ENCODE peak calls at places on chromosomes 2 and 18, in ten cellular contexts. L is ascending aorta; O is fibroblast of lung; Q is mesenchymal stem cell; G is lung; H is IMR-90; F is PC-3; W is CD8-positive, alpha-beta T cell; N is neuronal stem cell; Z is tibial artery. P is an unnamed sample. For H3K27me3, the result is how much of the 10 kb centered on the place peaks cover.

GRCh38 chr2:71863338-71863737 is 284.3 kb downstream of the CYP26B1 start:
- DNase-seq in L (no peak), G (no peak), W (no peak), O (no peak), H (no peak), Q (no peak), Z (no peak), F (no peak), N (no peak), P (no peak)

GRCh38 chr2:112335600-112335999 is 60.2 kb downstream of the ZC3H6 start:
- DNase-seq in W (no peak), O (no peak), Q (no peak), L (no peak), F (no peak), N (no peak), G (no peak), H (no peak), Z (no peak), P (no peak)

GRCh38 chr2:239939736-239940483 is 85.2 kb downstream of the NDUFA10 start:
- DNase-seq in Z (peak), L (peak), O (no peak), Q (no peak), W (no peak), F (no peak), G (no peak), H (no peak), N (no peak), P (no peak)

GRCh38 chr2:88765154-88765948 is 73.9 kb downstream of the RPIA start:
- DNase-seq in Z (no peak), Q (no peak), L (no peak), N (peak), G (peak), W (peak), H (peak), F (no peak), O (peak), P (no peak)

GRCh38 chr2:66445076-66445724 is 10.3 kb downstream of the MEIS1 start:
- DNase-seq in H (no peak), Z (no peak), F (no peak), N (no peak), L (no peak), W (no peak), Q (peak), G (no peak), O (peak), P (no peak)

GRCh38 chr2:234091432-234091879 is 41.0 kb downstream of the SPP2 start:
- DNase-seq in G (no peak), H (no peak), N (no peak), F (peak), Z (no peak), L (no peak), O (peak), W (no peak), Q (no peak), P (no peak)

GRCh38 chr2:241257419-241258032 is 57.9 kb downstream of the HDLBP start:
- DNase-seq in Q (peak), N (no peak), W (no peak), H (no peak), F (no peak), Z (no peak), O (no peak), G (no peak), L (no peak), P (no peak)

GRCh38 chr18:46152808-46153617 is 48.8 kb downstream of the HAUS1 start:
- DNase-seq in Q (no peak), Z (no peak), H (no peak), N (peak), O (no peak), L (no peak), F (peak), W (no peak), G (no peak), P (no peak)

GRCh38 chr2:9769171-9770005 is 73.9 kb upstream of the TAF1B start:
- DNase-seq in L (no peak), O (peak), H (peak), Q (no peak), W (no peak), N (no peak), G (no peak), F (no peak), Z (peak), P (no peak)

GRCh38 chr2:238890806-238891666 is 43.2 kb downstream of the TWIST2 start:
- DNase-seq in L (no peak), F (no peak), H (no peak), N (no peak), W (no peak), Q (no peak), O (no peak), G (no peak), Z (no peak), P (no peak)

GRCh38 chr2:169349528-169349927 is 12.8 kb downstream of the LRP2 start:
- DNase-seq in W (no peak), L (no peak), G (no peak), F (no peak), H (no peak), O (no peak), Z (no peak), Q (no peak), N (no peak), P (no peak)

GRCh38 chr2:201858781-201859180 is 52.4 kb downstream of the CDK15 start:
- DNase-seq in G (no peak), Q (peak), L (no peak), N (no peak), Z (no peak), W (no peak), F (no peak), O (peak), H (peak), P (no peak)

GRCh38 chr2:236941106-236941505 is 144.6 kb upstream of the COPS8 start:
- DNase-seq in O (no peak), N (no peak), W (no peak), Q (peak), G (peak), F (no peak), Z (no peak), H (no peak), L (no peak), P (no peak)

GRCh38 chr2:151668737-151669136 is 65.5 kb downstream of the NEB start:
- DNase-seq in Q (no peak), F (no peak), N (no peak), Z (no peak), L (no peak), O (no peak), H (no peak), W (no peak), G (no peak), P (no peak)

GRCh38 chr18:21242141-21243040 is at the start of gene GREB1L:
- DNase-seq in O (peak), H (no peak), Z (peak), Q (peak), W (no peak), F (peak), L (no peak), G (no peak), N (peak), P (no peak)

GRCh38 chr2:85110991-85111560 is 22.1 kb upstream of the TCF7L1 start:
- DNase-seq in Q (no peak), L (no peak), O (peak), F (no peak), Z (no peak), H (peak), G (no peak), W (no peak), N (no peak), P (no peak)

GRCh38 chr2:237904806-237905599 is 45.6 kb downstream of the RAMP1 start:
- DNase-seq in L (peak), H (peak), O (peak), Z (peak), N (no peak), W (no peak), F (no peak), Q (peak), G (no peak), P (peak)

GRCh38 chr2:10921525-10921924 is 9.8 kb downstream of the KCNF1 start:
- DNase-seq in H (no peak), L (no peak), Q (no peak), N (no peak), F (no peak), Z (peak), G (no peak), O (no peak), W (no peak), P (no peak)

GRCh38 chr2:2286592-2286991 is 44.5 kb downstream of the MYT1L start:
- DNase-seq in O (no peak), W (no peak), Q (no peak), H (no peak), Z (no peak), N (no peak), G (no peak), F (no peak), L (no peak), P (no peak)

GRCh38 chr2:102166189-102166845 is 20.5 kb upstream of the IL1RL2 start:
- DNase-seq in W (no peak), Q (peak), O (peak), G (no peak), F (peak), H (peak), L (no peak), N (no peak), Z (peak), P (peak)

GRCh38 chr2:70111752-70112591 is 24.7 kb downstream of the PCBP1 start:
- DNase-seq in H (peak), L (no peak), Q (peak), G (no peak), N (no peak), Z (peak), O (peak), F (no peak), W (no peak), P (no peak)

GRCh38 chr2:47357475-47357874 is 45.5 kb upstream of the MSH2 start:
- DNase-seq in Z (no peak), H (peak), N (no peak), G (no peak), O (peak), W (no peak), L (no peak), F (peak), Q (peak), P (no peak)

GRCh38 chr2:149573760-149574159 is 13.8 kb downstream of the MMADHC start:
- DNase-seq in O (no peak), Z (no peak), G (no peak), H (peak), N (no peak), F (peak), L (no peak), Q (no peak), W (no peak), P (no peak)

GRCh38 chr2:86223682-86224560 is 24.7 kb downstream of the MRPL35 start:
- DNase-seq in Q (no peak), H (peak), F (no peak), W (no peak), G (no peak), N (no peak), L (no peak), Z (no peak), O (peak), P (no peak)

GRCh38 chr2:191202209-191202721 is 42.9 kb upstream of the MYO1B start:
- DNase-seq in N (no peak), Q (peak), H (peak), O (peak), W (no peak), Z (no peak), F (peak), G (no peak), L (no peak), P (peak)

DNA sequence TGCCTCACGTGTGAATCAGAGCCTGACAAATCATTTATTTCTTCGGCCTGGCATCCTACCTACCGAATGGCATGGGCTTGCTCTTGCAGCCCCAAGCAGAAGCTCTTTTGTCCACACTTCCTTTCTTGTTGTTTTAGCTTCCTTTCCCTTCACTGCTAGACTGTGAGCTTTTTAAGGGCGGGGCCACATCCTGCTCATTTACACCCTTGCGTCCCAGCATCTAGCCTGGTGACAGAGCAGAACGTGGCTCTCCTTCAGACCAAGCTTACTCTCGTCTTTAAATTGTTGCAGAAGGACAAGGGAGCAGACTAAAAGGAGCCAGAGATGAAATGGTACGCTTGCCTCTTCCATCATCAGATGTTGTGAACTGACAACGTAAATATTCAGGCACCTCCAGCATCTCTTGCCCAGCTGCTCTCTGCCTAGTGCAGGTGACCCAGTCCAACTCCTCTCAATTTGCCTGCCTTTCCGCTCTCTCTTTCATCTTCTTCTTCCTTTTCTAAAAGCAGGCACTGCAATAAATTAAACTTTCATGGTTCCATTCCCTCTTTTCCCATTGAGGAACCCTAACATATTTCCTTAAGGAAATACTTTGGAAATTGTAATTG is 228.3 kb upstream of the TRIB2 start:
- DNase-seq in F (no peak), Q (no peak), G (no peak), O (no peak), H (no peak), W (peak), N (no peak), Z (no peak), L (no peak), P (no peak)
- H3K27me3 ChIP-seq in F (under half), Q (under half), G (under half), O (under half), H (under half), W (under half), N (under half), Z (under half), L (under half), P (under half)

DNA sequence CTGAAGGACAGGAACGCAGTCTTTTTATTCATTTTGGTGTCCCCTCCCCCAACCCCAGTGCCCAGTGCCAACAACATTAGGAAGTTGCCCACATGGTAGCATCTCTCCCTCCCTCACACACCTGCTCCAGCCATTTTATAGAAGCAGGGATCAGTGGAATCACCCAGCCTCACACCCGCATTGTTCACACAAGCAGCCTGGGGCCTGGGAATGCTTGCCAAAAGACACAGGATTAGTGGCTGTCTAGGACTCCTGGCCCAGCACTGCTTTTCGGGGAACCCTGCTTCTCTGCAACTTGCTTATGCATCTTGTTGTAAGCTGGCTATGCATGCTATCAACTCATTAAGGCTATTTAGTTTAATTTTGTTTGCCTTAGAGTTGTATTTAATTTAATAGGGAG is 17.9 kb downstream of the TMEM37 start:
- DNase-seq in L (no peak), Q (no peak), G (no peak), N (no peak), Z (no peak), F (no peak), H (no peak), O (no peak), W (no peak), P (no peak)
- H3K27me3 ChIP-seq in L (under half), Q (under half), G (under half), N (under half), Z (under half), F (half or more), H (under half), O (under half), W (under half), P (under half)

DNA sequence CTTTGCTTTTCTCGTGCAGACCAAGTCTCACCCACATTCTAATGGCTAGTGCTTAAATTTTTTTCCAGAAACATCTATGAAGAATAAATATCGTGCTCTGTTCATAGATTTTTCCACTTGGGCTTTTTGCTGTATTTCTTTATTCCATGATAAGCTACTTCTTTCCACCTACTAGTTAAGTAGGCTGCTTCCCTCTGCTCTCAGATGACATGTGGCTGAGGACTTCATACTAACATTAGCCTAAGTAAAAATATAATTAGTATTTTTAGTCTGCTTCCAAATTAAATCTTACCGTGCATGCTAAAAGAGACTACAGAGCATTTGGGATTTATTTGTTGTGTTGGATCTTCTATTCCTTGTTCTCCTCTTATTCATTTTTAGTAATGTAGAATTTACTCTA is 102.4 kb downstream of the SH3RF3 start:
- DNase-seq in Q (no peak), G (no peak), Z (no peak), W (no peak), F (no peak), L (no peak), H (no peak), O (no peak), N (no peak), P (no peak)
- H3K27me3 ChIP-seq in Q (under half), G (under half), Z (under half), W (under half), F (under half), L (under half), H (under half), O (under half), N (under half), P (under half)

GRCh38 chr2:26633993-26634392 is 7.2 kb downstream of the CIB4 start:
- DNase-seq in W (no peak), O (no peak), Q (no peak), N (no peak), L (no peak), Z (no peak), G (no peak), F (no peak), H (no peak), P (no peak)
- H3K27me3 ChIP-seq in W (under half), O (under half), Q (under half), N (under half), L (under half), Z (under half), G (under half), F (under half), H (under half), P (under half)

GRCh38 chr2:176817061-176817565 is 395.5 kb upstream of the HNRNPA3 start:
- DNase-seq in L (no peak), Q (no peak), G (no peak), H (no peak), O (no peak), N (no peak), F (peak), Z (no peak), W (no peak), P (no peak)

GRCh38 chr2:176826356-176826755 is 386.2 kb upstream of the HNRNPA3 start:
- DNase-seq in W (no peak), N (no peak), Q (no peak), L (no peak), H (no peak), G (no peak), F (no peak), O (no peak), Z (no peak), P (no peak)

GRCh38 chr2:176818653-176819052 is 393.9 kb upstream of the HNRNPA3 start:
- DNase-seq in O (no peak), Z (no peak), L (no peak), N (no peak), Q (no peak), H (no peak), W (no peak), G (no peak), F (no peak), P (no peak)

GRCh38 chr2:176821350-176821749 is 391.2 kb upstream of the HNRNPA3 start:
- DNase-seq in W (no peak), N (no peak), Q (no peak), O (no peak), H (no peak), G (no peak), Z (no peak), F (no peak), L (no peak), P (no peak)

GRCh38 chr2:176822060-176822459 is 390.5 kb upstream of the HNRNPA3 start:
- DNase-seq in N (no peak), H (no peak), Q (no peak), O (no peak), F (no peak), G (no peak), W (no peak), L (no peak), Z (no peak), P (no peak)
- H3K27me3 ChIP-seq in N (under half), H (under half), Q (under half), O (under half), F (half or more), G (under half), W (under half), L (under half), Z (under half), P (under half)

GRCh38 chr2:120670371-120670770 is 65.3 kb upstream of the GLI2 start:
- DNase-seq in G (no peak), F (no peak), H (no peak), Q (no peak), O (no peak), Z (no peak), N (no peak), W (no peak), L (no peak), P (no peak)
- H3K27me3 ChIP-seq in G (under half), F (under half), H (under half), Q (half or more), O (under half), Z (half or more), N (under half), W (under half), L (under half), P (under half)

P was measured in BJ.